ENCODE peak calls at places on chromosomes 6 and 20, in six cellular contexts. One of them, this sample, is unnamed.

GRCh38 chr20:18477218-18477617 is 10.0 kb downstream of the POLR3F start:
- DNase-seq in activated T-helper 9 cell treated with anti-CD3 and anti-CD28 coated beads, Interleukin-2, amount 50 U/mL, for 16 hours: no peak
- DNase-seq in C1 segment of cervical spinal cord: no peak
- DNase-seq in fibroblast of the aortic adventitia: no peak
- DNase-seq in activated T-cell treated with anti-CD3 and anti-CD28 coated beads for 1 hour: no peak
- DNase-seq in AG04450: no peak
- DNase-seq in this sample: no peak

GRCh38 chr6:138571585-138572199 is 72.4 kb upstream of the NHSL1 start:
- DNase-seq in activated T-helper 9 cell treated with anti-CD3 and anti-CD28 coated beads, Interleukin-2, amount 50 U/mL, for 16 hours: no peak
- DNase-seq in C1 segment of cervical spinal cord: no peak
- DNase-seq in fibroblast of the aortic adventitia: peak; percentile 18
- DNase-seq in activated T-cell treated with anti-CD3 and anti-CD28 coated beads for 1 hour: no peak
- DNase-seq in AG04450: no peak
- DNase-seq in this sample: no peak

GRCh38 chr20:16444056-16444777 is 129.0 kb downstream of the KIF16B start:
- DNase-seq in activated T-helper 9 cell treated with anti-CD3 and anti-CD28 coated beads, Interleukin-2, amount 50 U/mL, for 16 hours: no peak
- DNase-seq in C1 segment of cervical spinal cord: no peak
- DNase-seq in fibroblast of the aortic adventitia: peak; percentile 68
- DNase-seq in activated T-cell treated with anti-CD3 and anti-CD28 coated beads for 1 hour: no peak
- DNase-seq in AG04450: no peak
- DNase-seq in this sample: no peak

GRCh38 chr6:83853178-83853967 is at the start of gene RIPPLY2:
- DNase-seq in activated T-helper 9 cell treated with anti-CD3 and anti-CD28 coated beads, Interleukin-2, amount 50 U/mL, for 16 hours: no peak
- DNase-seq in C1 segment of cervical spinal cord: peak; percentile 35
- DNase-seq in fibroblast of the aortic adventitia: peak; percentile 12
- DNase-seq in activated T-cell treated with anti-CD3 and anti-CD28 coated beads for 1 hour: no peak
- DNase-seq in AG04450: no peak
- DNase-seq in this sample: no peak

GRCh38 chr20:62845818-62846527 is 15.6 kb downstream of the TCFL5 start:
- DNase-seq in activated T-helper 9 cell treated with anti-CD3 and anti-CD28 coated beads, Interleukin-2, amount 50 U/mL, for 16 hours: no peak
- DNase-seq in C1 segment of cervical spinal cord: no peak
- DNase-seq in fibroblast of the aortic adventitia: no peak
- DNase-seq in activated T-cell treated with anti-CD3 and anti-CD28 coated beads for 1 hour: no peak
- DNase-seq in AG04450: no peak
- DNase-seq in this sample: no peak

GRCh38 chr20:24966317-24967012 is 17.4 kb downstream of the CST7 start:
- DNase-seq in activated T-helper 9 cell treated with anti-CD3 and anti-CD28 coated beads, Interleukin-2, amount 50 U/mL, for 16 hours: no peak
- DNase-seq in C1 segment of cervical spinal cord: no peak
- DNase-seq in fibroblast of the aortic adventitia: no peak
- DNase-seq in activated T-cell treated with anti-CD3 and anti-CD28 coated beads for 1 hour: no peak
- DNase-seq in AG04450: no peak
- DNase-seq in this sample: no peak

GRCh38 chr20:35008411-35009342 is 53.0 kb downstream of the MYH7B start:
- DNase-seq in activated T-helper 9 cell treated with anti-CD3 and anti-CD28 coated beads, Interleukin-2, amount 50 U/mL, for 16 hours: no peak
- DNase-seq in C1 segment of cervical spinal cord: peak; percentile 29
- DNase-seq in fibroblast of the aortic adventitia: peak; percentile 76
- DNase-seq in activated T-cell treated with anti-CD3 and anti-CD28 coated beads for 1 hour: no peak
- DNase-seq in AG04450: no peak
- DNase-seq in this sample: no peak

GRCh38 chr20:5268449-5268848 is 48.3 kb downstream of the PROKR2 start:
- DNase-seq in activated T-helper 9 cell treated with anti-CD3 and anti-CD28 coated beads, Interleukin-2, amount 50 U/mL, for 16 hours: no peak
- DNase-seq in C1 segment of cervical spinal cord: no peak
- DNase-seq in fibroblast of the aortic adventitia: no peak
- DNase-seq in activated T-cell treated with anti-CD3 and anti-CD28 coated beads for 1 hour: no peak
- DNase-seq in AG04450: no peak
- DNase-seq in this sample: no peak

GRCh38 chr6:138465007-138465645 is 34.2 kb downstream of the NHSL1 start:
- DNase-seq in activated T-helper 9 cell treated with anti-CD3 and anti-CD28 coated beads, Interleukin-2, amount 50 U/mL, for 16 hours: no peak
- DNase-seq in C1 segment of cervical spinal cord: no peak
- DNase-seq in fibroblast of the aortic adventitia: peak; percentile 89
- DNase-seq in activated T-cell treated with anti-CD3 and anti-CD28 coated beads for 1 hour: no peak
- DNase-seq in AG04450: peak; percentile 84
- DNase-seq in this sample: no peak

GRCh38 chr6:1792989-1793388 is 183.3 kb downstream of the FOXC1 start:
- DNase-seq in activated T-helper 9 cell treated with anti-CD3 and anti-CD28 coated beads, Interleukin-2, amount 50 U/mL, for 16 hours: no peak
- DNase-seq in C1 segment of cervical spinal cord: no peak
- DNase-seq in fibroblast of the aortic adventitia: peak; percentile 28
- DNase-seq in activated T-cell treated with anti-CD3 and anti-CD28 coated beads for 1 hour: no peak
- DNase-seq in AG04450: no peak
- DNase-seq in this sample: no peak

GRCh38 chr6:75143186-75143585 is 62.7 kb downstream of the COL12A1 start:
- DNase-seq in activated T-helper 9 cell treated with anti-CD3 and anti-CD28 coated beads, Interleukin-2, amount 50 U/mL, for 16 hours: no peak
- DNase-seq in C1 segment of cervical spinal cord: no peak
- DNase-seq in fibroblast of the aortic adventitia: peak; percentile 94
- DNase-seq in activated T-cell treated with anti-CD3 and anti-CD28 coated beads for 1 hour: no peak
- DNase-seq in AG04450: peak; percentile 66
- DNase-seq in this sample: no peak

GRCh38 chr6:40899684-40900155 is 139.3 kb downstream of the UNC5CL start:
- DNase-seq in activated T-helper 9 cell treated with anti-CD3 and anti-CD28 coated beads, Interleukin-2, amount 50 U/mL, for 16 hours: no peak
- DNase-seq in C1 segment of cervical spinal cord: no peak
- DNase-seq in fibroblast of the aortic adventitia: no peak
- DNase-seq in activated T-cell treated with anti-CD3 and anti-CD28 coated beads for 1 hour: no peak
- DNase-seq in AG04450: no peak
- DNase-seq in this sample: no peak

GRCh38 chr6:9085054-9085746 is 649.9 kb upstream of the SLC35B3 start:
- DNase-seq in activated T-helper 9 cell treated with anti-CD3 and anti-CD28 coated beads, Interleukin-2, amount 50 U/mL, for 16 hours: no peak
- DNase-seq in C1 segment of cervical spinal cord: no peak
- DNase-seq in fibroblast of the aortic adventitia: no peak
- DNase-seq in activated T-cell treated with anti-CD3 and anti-CD28 coated beads for 1 hour: no peak
- DNase-seq in AG04450: no peak
- DNase-seq in this sample: no peak

GRCh38 chr6:154501287-154501868 is 9.1 kb downstream of the CNKSR3 start:
- DNase-seq in activated T-helper 9 cell treated with anti-CD3 and anti-CD28 coated beads, Interleukin-2, amount 50 U/mL, for 16 hours: no peak
- DNase-seq in C1 segment of cervical spinal cord: no peak
- DNase-seq in fibroblast of the aortic adventitia: no peak
- DNase-seq in activated T-cell treated with anti-CD3 and anti-CD28 coated beads for 1 hour: no peak
- DNase-seq in AG04450: no peak
- DNase-seq in this sample: no peak

GRCh38 chr20:63702751-63703470 is 4.9 kb downstream of the ARFRP1 start:
- DNase-seq in activated T-helper 9 cell treated with anti-CD3 and anti-CD28 coated beads, Interleukin-2, amount 50 U/mL, for 16 hours: no peak
- DNase-seq in C1 segment of cervical spinal cord: no peak
- DNase-seq in fibroblast of the aortic adventitia: no peak
- DNase-seq in activated T-cell treated with anti-CD3 and anti-CD28 coated beads for 1 hour: no peak
- DNase-seq in AG04450: no peak
- DNase-seq in this sample: no peak

GRCh38 chr6:166830891-166831363 is 125.4 kb downstream of the RNASET2 start:
- DNase-seq in activated T-helper 9 cell treated with anti-CD3 and anti-CD28 coated beads, Interleukin-2, amount 50 U/mL, for 16 hours: no peak
- DNase-seq in C1 segment of cervical spinal cord: no peak
- DNase-seq in fibroblast of the aortic adventitia: no peak
- DNase-seq in activated T-cell treated with anti-CD3 and anti-CD28 coated beads for 1 hour: no peak
- DNase-seq in AG04450: no peak
- DNase-seq in this sample: no peak

This sample was measured in stimulated activated effector memory CD8-positive, alpha-beta T cell treated with anti-CD3 and anti-CD28 coated beads, Interleukin-12 subunit alpha, Interleukin-12 subunit beta, amount 100 ng/mL, for 72 hours.